ENCODE peak calls at places on chromosomes 12 and 14, in four cellular contexts. L is fibroblast of lung, X is M059J, V is fibroblast of gingiva. F is an unnamed sample.
A peak's percentile ranks its signal among the peaks of the same experiment; 100 is the strongest.

GRCh38 chr14:56490379-56490778 is 89.2 kb upstream of the TMEM260 start:
- DNase-seq in X (peak; percentile 37), L (peak; percentile 24), V (peak; percentile 22), F (peak; percentile 58)

GRCh38 chr14:94180655-94181271 is 6.6 kb downstream of the PPP4R4 start:
- DNase-seq in V (peak; percentile 32), L (peak; percentile 32), X (peak; percentile 38), F (peak; percentile 54)

GRCh38 chr14:95346266-95346665 is 26.6 kb upstream of the CLMN start:
- DNase-seq in X (no peak), L (no peak), V (no peak), F (no peak)

GRCh38 chr14:101069666-101070362 is 166.3 kb upstream of the RTL1 start:
- DNase-seq in V (no peak), L (no peak), X (no peak), F (no peak)

GRCh38 chr12:43761535-43761934 is 2.8 kb downstream of the IRAK4 start:
- DNase-seq in V (no peak), L (no peak), X (no peak), F (no peak)

GRCh38 chr14:77031680-77032482 is 3.4 kb upstream of the IRF2BPL start:
- DNase-seq in V (peak; percentile 81), X (peak; percentile 73), L (peak; percentile 85), F (peak; percentile 85)

GRCh38 chr12:10543499-10543898 is 37.8 kb downstream of the EIF2S3B start:
- DNase-seq in L (no peak), X (no peak), V (no peak), F (no peak)

GRCh38 chr12:21451529-21451928 is 14.1 kb downstream of the PYROXD1 start:
- DNase-seq in V (no peak), X (peak; percentile 24), L (peak; percentile 79), F (no peak)

GRCh38 chr14:100190126-100190525 is 30.7 kb upstream of the DEGS2 start:
- DNase-seq in V (no peak), L (no peak), X (no peak), F (no peak)

GRCh38 chr12:122860052-122860853 is 25.0 kb downstream of the HIP1R start:
- DNase-seq in L (peak; percentile 56), V (peak; percentile 65), X (peak; percentile 70), F (peak; percentile 91)

GRCh38 chr14:92651793-92652382 is 96.5 kb downstream of the LGMN start:
- DNase-seq in V (no peak), X (no peak), L (no peak), F (no peak)

GRCh38 chr12:65643595-65644386 is 180.5 kb upstream of the HMGA2 start:
- DNase-seq in L (no peak), X (peak; percentile 70), V (peak; percentile 78), F (peak; percentile 92)

GRCh38 chr14:72568296-72568992 is 325.5 kb downstream of the DPF3 start:
- DNase-seq in X (no peak), V (no peak), L (no peak), F (no peak)

GRCh38 chr12:15435597-15435996 is 113.3 kb downstream of the PTPRO start:
- DNase-seq in X (no peak), L (peak; percentile 31), V (peak; percentile 3), F (peak; percentile 23)

F was measured in foreskin fibroblast.